ENCODE peak calls at places on chromosomes 4 and X, in five cellular contexts. One of them, this sample, is unnamed.

GRCh38 chr4:123452585-123452984 is 56.0 kb downstream of the SPRY1 start:
- DNase-seq in DMS53: peak; percentile 36
- DNase-seq in Peyer's patch: peak; percentile 37
- DNase-seq in ovary: no peak
- DNase-seq in astrocyte of the hippocampus: peak; percentile 68
- DNase-seq in this sample: peak; percentile 59

GRCh38 chr4:140726776-140727500 is 29.2 kb downstream of the TBC1D9 start:
- DNase-seq in DMS53: peak; percentile 8
- DNase-seq in Peyer's patch: no peak
- DNase-seq in ovary: no peak
- DNase-seq in astrocyte of the hippocampus: no peak
- DNase-seq in this sample: no peak

GRCh38 chr4:13430834-13431568 is 53.1 kb downstream of the RAB28 start:
- DNase-seq in DMS53: peak; percentile 45
- DNase-seq in Peyer's patch: no peak
- DNase-seq in ovary: no peak
- DNase-seq in astrocyte of the hippocampus: no peak
- DNase-seq in this sample: no peak

GRCh38 chrX:10126044-10126443 is 30.7 kb upstream of the CLCN4 start:
- DNase-seq in DMS53: no peak
- DNase-seq in Peyer's patch: no peak
- DNase-seq in ovary: no peak
- DNase-seq in astrocyte of the hippocampus: no peak
- DNase-seq in this sample: no peak

GRCh38 chrX:65994519-65995501 is 45.1 kb downstream of the VSIG4 start:
- DNase-seq in DMS53: no peak
- DNase-seq in Peyer's patch: no peak
- DNase-seq in ovary: no peak
- DNase-seq in astrocyte of the hippocampus: no peak
- DNase-seq in this sample: no peak

GRCh38 chrX:153772608-153773217 is 8.1 kb upstream of the SRPK3 start:
- DNase-seq in DMS53: no peak
- DNase-seq in Peyer's patch: no peak
- DNase-seq in ovary: peak; percentile 28
- DNase-seq in astrocyte of the hippocampus: no peak
- DNase-seq in this sample: no peak

GRCh38 chr4:92021203-92021602 is 282.6 kb upstream of the GRID2 start:
- DNase-seq in DMS53: peak; percentile 23
- DNase-seq in Peyer's patch: no peak
- DNase-seq in ovary: no peak
- DNase-seq in astrocyte of the hippocampus: no peak
- DNase-seq in this sample: no peak

GRCh38 chr4:120066182-120066524 is 495 bp downstream of the MAD2L1 start:
- DNase-seq in DMS53: no peak
- DNase-seq in Peyer's patch: peak; percentile 25
- DNase-seq in ovary: no peak
- DNase-seq in astrocyte of the hippocampus: no peak
- DNase-seq in this sample: no peak

GRCh38 chrX:103063191-103063845 is 653 bp downstream of the BEX1 start:
- DNase-seq in DMS53: peak; percentile 81
- DNase-seq in Peyer's patch: no peak
- DNase-seq in ovary: peak; percentile 40
- DNase-seq in astrocyte of the hippocampus: peak; percentile 68
- DNase-seq in this sample: peak; percentile 24

GRCh38 chr4:41957634-41958033 is 22.4 kb downstream of the TMEM33 start:
- DNase-seq in DMS53: peak; percentile 68
- DNase-seq in Peyer's patch: no peak
- DNase-seq in ovary: no peak
- DNase-seq in astrocyte of the hippocampus: peak; percentile 15
- DNase-seq in this sample: no peak

GRCh38 chr4:41933997-41934812 is 1.0 kb upstream of the TMEM33 start:
- DNase-seq in DMS53: peak; percentile 75
- DNase-seq in Peyer's patch: no peak
- DNase-seq in ovary: no peak
- DNase-seq in astrocyte of the hippocampus: no peak
- DNase-seq in this sample: no peak

GRCh38 chr4:147340547-147341225 is 140.2 kb upstream of the EDNRA start:
- DNase-seq in DMS53: peak; percentile 4
- DNase-seq in Peyer's patch: no peak
- DNase-seq in ovary: no peak
- DNase-seq in astrocyte of the hippocampus: peak; percentile 8
- DNase-seq in this sample: no peak

GRCh38 chr4:128513664-128514484 is 226.3 kb upstream of the PGRMC2 start:
- DNase-seq in DMS53: peak; percentile 3
- DNase-seq in Peyer's patch: no peak
- DNase-seq in ovary: no peak
- DNase-seq in astrocyte of the hippocampus: no peak
- DNase-seq in this sample: no peak

GRCh38 chr4:104616401-104616820 is 121.7 kb upstream of the CXXC4 start:
- DNase-seq in DMS53: no peak
- DNase-seq in Peyer's patch: no peak
- DNase-seq in ovary: no peak
- DNase-seq in astrocyte of the hippocampus: peak; percentile 34
- DNase-seq in this sample: no peak

GRCh38 chr4:24471623-24472510 is 112.5 kb downstream of the DHX15 start:
- DNase-seq in DMS53: peak; percentile 79
- DNase-seq in Peyer's patch: no peak
- DNase-seq in ovary: peak; percentile 52
- DNase-seq in astrocyte of the hippocampus: peak; percentile 39
- DNase-seq in this sample: no peak

GRCh38 chr4:8688041-8688907 is 95.7 kb downstream of the CPZ start:
- DNase-seq in DMS53: peak; percentile 13
- DNase-seq in Peyer's patch: no peak
- DNase-seq in ovary: no peak
- DNase-seq in astrocyte of the hippocampus: peak; percentile 26
- DNase-seq in this sample: peak; percentile 13

GRCh38 chr4:2295535-2296442 is 33.9 kb upstream of the MXD4 start:
- DNase-seq in DMS53: peak; percentile 75
- DNase-seq in Peyer's patch: no peak
- DNase-seq in ovary: peak; percentile 22
- DNase-seq in astrocyte of the hippocampus: no peak
- DNase-seq in this sample: no peak

GRCh38 chr4:173257732-173258717 is 76.1 kb downstream of the HMGB2 start:
- DNase-seq in DMS53: peak; percentile 75
- DNase-seq in Peyer's patch: peak; percentile 34
- DNase-seq in ovary: peak; percentile 71
- DNase-seq in astrocyte of the hippocampus: peak; percentile 81
- DNase-seq in this sample: peak; percentile 66

GRCh38 chrX:136192839-136193414 is 45.6 kb downstream of the FHL1 start:
- DNase-seq in DMS53: no peak
- DNase-seq in Peyer's patch: no peak
- DNase-seq in ovary: no peak
- DNase-seq in astrocyte of the hippocampus: peak; percentile 45
- DNase-seq in this sample: peak; percentile 24

GRCh38 chr4:11182586-11183357 is 245.9 kb downstream of the HS3ST1 start:
- DNase-seq in DMS53: no peak
- DNase-seq in Peyer's patch: no peak
- DNase-seq in ovary: no peak
- DNase-seq in astrocyte of the hippocampus: peak; percentile 69
- DNase-seq in this sample: no peak

GRCh38 chrX:25166145-25166544 is 150.4 kb upstream of the ARX start:
- DNase-seq in DMS53: no peak
- DNase-seq in Peyer's patch: no peak
- DNase-seq in ovary: no peak
- DNase-seq in astrocyte of the hippocampus: no peak
- DNase-seq in this sample: no peak

GRCh38 chrX:45344597-45344996 is 143.9 kb upstream of the DIPK2B start:
- DNase-seq in DMS53: no peak
- DNase-seq in Peyer's patch: no peak
- DNase-seq in ovary: no peak
- DNase-seq in astrocyte of the hippocampus: peak; percentile 64
- DNase-seq in this sample: peak; percentile 38

GRCh38 chr4:147596377-147596776 is 20.8 kb upstream of the TMEM184C start:
- DNase-seq in DMS53: peak; percentile 44
- DNase-seq in Peyer's patch: no peak
- DNase-seq in ovary: no peak
- DNase-seq in astrocyte of the hippocampus: peak; percentile 29
- DNase-seq in this sample: no peak

GRCh38 chr4:111639876-111640275 is 505.4 kb upstream of the FAM241A start:
- DNase-seq in DMS53: peak; percentile 20
- DNase-seq in Peyer's patch: no peak
- DNase-seq in ovary: no peak
- DNase-seq in astrocyte of the hippocampus: peak; percentile 9
- DNase-seq in this sample: peak; percentile 57

GRCh38 chr4:169956441-169956840 is 69.8 kb downstream of the MFAP3L start:
- DNase-seq in DMS53: no peak
- DNase-seq in Peyer's patch: no peak
- DNase-seq in ovary: no peak
- DNase-seq in astrocyte of the hippocampus: peak; percentile 66
- DNase-seq in this sample: peak; percentile 15

GRCh38 chr4:132910226-132910748 is 238.8 kb upstream of the PCDH10 start:
- DNase-seq in DMS53: no peak
- DNase-seq in Peyer's patch: no peak
- DNase-seq in ovary: no peak
- DNase-seq in astrocyte of the hippocampus: no peak
- DNase-seq in this sample: no peak

GRCh38 chr4:174539571-174539970 is 17.3 kb upstream of the HPGD start:
- DNase-seq in DMS53: no peak
- DNase-seq in Peyer's patch: no peak
- DNase-seq in ovary: no peak
- DNase-seq in astrocyte of the hippocampus: no peak
- DNase-seq in this sample: no peak

GRCh38 chr4:173684223-173684622 is 154.2 kb upstream of the HAND2 start:
- DNase-seq in DMS53: no peak
- DNase-seq in Peyer's patch: no peak
- DNase-seq in ovary: no peak
- DNase-seq in astrocyte of the hippocampus: no peak
- DNase-seq in this sample: no peak